ENCODE peak calls at places on chromosome 2, in four cellular contexts. J is A549, D is foreskin fibroblast, I is GM12865. V is an unnamed sample.

GRCh38 chr2:223970343-223971128 is 13.3 kb downstream of the MRPL44 start:
- DNase-seq in J (peak), D (peak), I (peak), V (no peak)

GRCh38 chr2:152005612-152006011 is 93.2 kb downstream of the CACNB4 start:
- DNase-seq in J (no peak), D (no peak), I (no peak), V (no peak)

GRCh38 chr2:72143441-72144356 is 4.0 kb downstream of the CYP26B1 start:
- DNase-seq in J (no peak), D (no peak), I (no peak), V (no peak)

GRCh38 chr2:216349366-216349765 is 22.9 kb downstream of the MARCHF4 start:
- DNase-seq in J (no peak), D (no peak), I (no peak), V (no peak)

GRCh38 chr2:109727929-109728447 is 66.1 kb upstream of the RGPD5 start:
- DNase-seq in J (no peak), D (no peak), I (no peak), V (no peak)

GRCh38 chr2:146804288-146804687 is 1040.5 kb upstream of the ACVR2A start:
- DNase-seq in J (no peak), D (no peak), I (no peak), V (no peak)

GRCh38 chr2:113277474-113278072 is 1.1 kb downstream of the PAX8 start:
- DNase-seq in J (no peak), D (no peak), I (no peak), V (no peak)

GRCh38 chr2:181781082-181781786 is 100.9 kb upstream of the NEUROD1 start:
- DNase-seq in J (peak), D (no peak), I (no peak), V (no peak)

DNA sequence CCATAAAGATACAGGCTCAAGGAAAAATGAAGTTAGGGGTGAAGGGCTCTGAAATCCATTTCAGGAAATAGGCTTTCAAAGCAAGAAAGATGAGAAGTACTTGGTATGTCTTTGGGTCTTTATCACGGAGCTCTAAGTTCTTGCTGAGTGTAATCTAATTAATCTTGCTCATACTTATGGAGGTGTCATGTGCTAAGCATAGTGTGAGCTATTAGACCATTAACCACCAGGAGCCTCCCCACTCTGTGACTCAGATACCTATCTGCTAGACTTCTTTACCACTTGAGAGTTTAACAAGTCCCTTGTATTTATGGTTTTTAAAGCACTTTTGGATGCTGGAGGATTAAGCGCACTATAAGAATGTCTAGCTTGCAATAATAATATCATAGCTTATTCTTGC is 678.7 kb downstream of the EPHA4 start:
- DNase-seq in J (no peak), D (no peak), I (no peak), V (no peak)
- TF ChIP-seq CTCF in J (no peak), D (no peak), I (no peak), V (no peak)

DNA sequence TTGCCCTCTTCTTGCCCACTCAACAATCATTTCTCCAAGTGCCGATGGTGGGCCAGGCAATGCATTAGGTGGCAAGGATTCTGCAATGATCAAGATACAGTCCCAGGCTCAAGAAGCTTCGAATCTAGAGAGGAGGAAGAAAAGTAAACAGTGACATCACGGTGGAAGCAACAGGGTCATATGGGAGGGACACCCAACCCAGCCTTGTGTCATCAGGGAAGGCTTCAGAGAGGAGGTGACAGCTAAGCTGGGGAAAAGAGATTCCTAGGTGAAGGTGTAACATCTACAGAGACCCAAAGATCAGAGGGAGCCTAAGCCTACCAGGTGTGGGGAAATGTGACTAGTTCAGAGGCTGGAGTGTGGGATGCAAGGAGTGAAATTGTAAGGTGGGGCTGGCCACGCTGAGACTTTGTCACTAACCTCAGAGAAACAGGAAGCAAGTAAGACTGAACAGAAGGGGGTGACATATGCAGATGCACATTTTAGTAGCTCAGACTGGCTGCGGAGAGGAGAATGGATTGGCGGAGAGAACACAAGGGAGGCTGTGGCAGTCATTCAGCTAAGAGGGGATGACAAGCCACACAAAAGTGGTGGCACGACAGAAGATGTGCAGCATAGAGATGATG is 104.9 kb downstream of the ANKRD44 start:
- DNase-seq in J (no peak), D (no peak), I (peak), V (no peak)
- H3K4me3 ChIP-seq in J (no peak), D (no peak), I (no peak), V (no peak)

GRCh38 chr2:95001701-95002100 is 23.8 kb upstream of the MAL start:
- DNase-seq in J (no peak), D (no peak), I (no peak), V (no peak)
- TF ChIP-seq CTCF in J (no peak), D (no peak), I (no peak), V (no peak)

DNA sequence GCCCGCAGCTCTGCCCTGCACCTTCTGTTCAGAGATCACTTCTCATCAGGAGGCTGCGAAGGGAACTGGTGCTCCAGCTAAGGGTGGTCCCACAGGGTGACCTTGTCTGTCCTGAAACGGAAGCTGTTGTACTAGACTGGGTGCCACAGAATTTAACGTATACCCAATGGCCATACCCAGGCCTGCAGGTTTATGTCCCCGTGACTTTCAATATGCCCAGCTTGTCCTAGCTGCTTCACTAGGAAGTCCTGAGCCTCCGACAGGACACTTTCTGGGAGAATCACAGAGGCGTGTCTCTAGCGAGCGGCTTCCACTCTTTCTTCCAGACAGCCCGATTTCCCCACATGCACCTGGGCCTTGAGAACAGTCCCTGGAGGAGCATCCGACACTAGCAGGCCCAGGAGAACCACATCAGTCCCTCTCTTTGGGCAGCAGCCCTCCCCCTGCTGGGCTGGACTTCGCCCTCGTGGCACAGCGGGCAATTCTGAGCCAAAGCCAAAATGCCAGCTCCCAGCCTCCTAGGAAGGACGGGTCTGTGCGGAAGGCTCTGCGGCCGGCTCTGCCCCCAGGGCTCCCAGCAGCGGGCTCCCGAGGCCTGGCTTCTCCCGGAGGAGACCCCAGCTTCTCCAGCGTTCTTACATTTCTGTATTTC is 91.9 kb upstream of the OTOS start:
- DNase-seq in J (no peak), D (no peak), I (no peak), V (no peak)
- H3K4me3 ChIP-seq in J (peak), D (no peak), I (no peak), V (no peak)

GRCh38 chr2:90209806-90210205 is 1518.3 kb downstream of the RPIA start:
- DNase-seq in J (no peak), D (no peak), I (no peak), V (no peak)

GRCh38 chr2:90209009-90209408 is 1517.5 kb downstream of the RPIA start:
- DNase-seq in J (no peak), D (no peak), I (no peak), V (no peak)

GRCh38 chr2:90207454-90208058 is 1516.1 kb downstream of the RPIA start:
- DNase-seq in J (peak), D (no peak), I (peak), V (peak)
- TF ChIP-seq CTCF in J (peak), D (no peak), I (no peak), V (peak)

DNA sequence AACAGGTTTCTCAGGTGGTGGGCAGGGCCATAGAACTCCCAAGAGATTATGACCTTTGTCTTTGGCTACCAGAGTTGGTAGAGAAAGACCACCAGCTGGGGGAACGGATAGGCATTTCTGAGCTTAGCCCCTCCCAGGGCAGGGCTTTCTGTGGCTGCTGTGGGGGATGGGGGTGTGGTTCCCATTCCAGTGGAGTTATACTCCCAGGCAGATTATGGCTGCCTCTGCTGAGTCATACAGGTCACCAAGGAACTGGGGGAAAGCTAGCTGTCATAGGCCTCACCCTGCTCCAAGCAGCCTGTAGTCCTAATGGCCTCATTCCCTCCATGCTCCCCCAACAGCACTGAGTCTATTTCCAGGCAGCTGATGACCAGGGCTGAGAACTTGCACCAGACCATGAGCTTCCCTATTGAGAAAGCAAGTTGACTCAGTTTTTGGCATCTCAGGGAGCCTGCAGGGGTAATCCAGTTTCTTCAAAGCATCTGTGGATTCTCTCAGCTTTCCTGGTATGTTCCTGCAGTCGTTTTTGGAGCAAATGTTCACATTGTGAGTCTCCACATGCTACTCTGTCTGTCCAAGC is 87.1 kb downstream of the GPR39 start:
- DNase-seq in J (peak), D (peak), I (no peak), V (no peak)
- H3K4me3 ChIP-seq in J (no peak), D (no peak), I (no peak), V (no peak)

GRCh38 chr2:9679218-9679617 is 48.4 kb upstream of the YWHAQ start:
- DNase-seq in J (no peak), D (no peak), I (no peak), V (no peak)
- TF ChIP-seq CTCF in J (no peak), D (no peak), I (no peak), V (no peak)

DNA sequence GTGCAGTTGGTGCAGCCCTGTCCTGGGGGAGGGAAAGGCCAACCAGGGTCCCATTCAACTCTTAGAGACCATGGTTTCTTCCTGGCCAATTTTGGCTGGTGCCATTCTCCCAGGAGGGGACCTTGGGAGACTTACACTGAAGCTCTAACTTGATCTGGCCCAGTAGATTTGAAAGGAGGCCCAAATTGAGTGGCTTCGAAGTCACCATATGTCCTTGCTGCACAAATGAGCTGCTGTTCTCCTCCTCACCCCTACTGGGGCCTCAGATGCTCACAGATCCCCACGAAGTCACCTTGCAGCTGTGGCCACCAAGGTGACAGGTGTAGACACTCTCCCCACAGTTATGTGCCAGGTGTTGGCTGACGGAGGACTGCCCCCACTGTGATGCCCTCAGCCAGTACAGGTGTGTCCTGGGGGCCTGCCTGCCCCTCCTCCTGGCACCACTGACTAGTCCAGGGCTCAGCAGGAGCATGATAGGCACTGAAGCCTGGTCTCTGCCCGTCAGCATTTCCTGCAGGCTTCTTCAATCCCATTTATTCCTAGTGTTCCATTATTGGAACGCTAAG is 4.7 kb upstream of the C2orf72 start:
- DNase-seq in J (no peak), D (no peak), I (no peak), V (no peak)
- H3K4me3 ChIP-seq in J (no peak), D (no peak), I (no peak), V (no peak)

V was measured in epithelial cell of proximal tubule.